ENCODE peak calls at places on chromosomes 6 and 20, in seven cellular contexts. One of them, this sample, is unnamed.

GRCh38 chr6:22877946-22878705 is 308.8 kb downstream of the HDGFL1 start:
- DNase-seq in dermis blood vessel endothelial cell: no peak
- DNase-seq in left cardiac atrium: no peak
- DNase-seq in NCI-H446: no peak
- DNase-seq in HT1080: no peak
- DNase-seq in GM12864: no peak
- DNase-seq in activated CD4-positive, alpha-beta T cell treated with anti-CD3 and anti-CD28 coated beads, Interleukin-2, amount 10 ng/mL, durations not matched to agents 7 days and 5 days: no peak
- DNase-seq in this sample: no peak

GRCh38 chr6:113651920-113652319 is 205.2 kb upstream of the MARCKS start:
- DNase-seq in left cardiac atrium: no peak
- DNase-seq in dermis blood vessel endothelial cell: no peak
- DNase-seq in HT1080: no peak
- DNase-seq in activated CD4-positive, alpha-beta T cell treated with anti-CD3 and anti-CD28 coated beads, Interleukin-2, amount 10 ng/mL, durations not matched to agents 7 days and 5 days: no peak
- DNase-seq in NCI-H446: no peak
- DNase-seq in GM12864: no peak
- DNase-seq in this sample: no peak

GRCh38 chr6:20013485-20013884 is 176.3 kb downstream of the ID4 start:
- DNase-seq in dermis blood vessel endothelial cell: no peak
- DNase-seq in GM12864: no peak
- DNase-seq in NCI-H446: no peak
- DNase-seq in left cardiac atrium: no peak
- DNase-seq in HT1080: no peak
- DNase-seq in activated CD4-positive, alpha-beta T cell treated with anti-CD3 and anti-CD28 coated beads, Interleukin-2, amount 10 ng/mL, durations not matched to agents 7 days and 5 days: no peak
- DNase-seq in this sample: no peak

GRCh38 chr6:21750479-21751018 is 157.0 kb downstream of the SOX4 start:
- DNase-seq in activated CD4-positive, alpha-beta T cell treated with anti-CD3 and anti-CD28 coated beads, Interleukin-2, amount 10 ng/mL, durations not matched to agents 7 days and 5 days: no peak
- DNase-seq in dermis blood vessel endothelial cell: no peak
- DNase-seq in left cardiac atrium: no peak
- DNase-seq in NCI-H446: no peak
- DNase-seq in GM12864: no peak
- DNase-seq in HT1080: no peak
- DNase-seq in this sample: no peak

GRCh38 chr6:5950448-5950847 is 56.3 kb downstream of the NRN1 start:
- DNase-seq in dermis blood vessel endothelial cell: peak; percentile 73
- DNase-seq in left cardiac atrium: no peak
- DNase-seq in HT1080: peak; percentile 65
- DNase-seq in NCI-H446: no peak
- DNase-seq in GM12864: no peak
- DNase-seq in activated CD4-positive, alpha-beta T cell treated with anti-CD3 and anti-CD28 coated beads, Interleukin-2, amount 10 ng/mL, durations not matched to agents 7 days and 5 days: peak; percentile 27
- DNase-seq in this sample: no peak

GRCh38 chr20:15079594-15080340 is 742.4 kb upstream of the FLRT3 start:
- DNase-seq in activated CD4-positive, alpha-beta T cell treated with anti-CD3 and anti-CD28 coated beads, Interleukin-2, amount 10 ng/mL, durations not matched to agents 7 days and 5 days: no peak
- DNase-seq in dermis blood vessel endothelial cell: no peak
- DNase-seq in HT1080: no peak
- DNase-seq in left cardiac atrium: no peak
- DNase-seq in NCI-H446: no peak
- DNase-seq in GM12864: no peak
- DNase-seq in this sample: no peak

GRCh38 chr6:158565122-158565429 is 5.2 kb downstream of the TMEM181 start:
- DNase-seq in HT1080: no peak
- DNase-seq in GM12864: no peak
- DNase-seq in dermis blood vessel endothelial cell: no peak
- DNase-seq in activated CD4-positive, alpha-beta T cell treated with anti-CD3 and anti-CD28 coated beads, Interleukin-2, amount 10 ng/mL, durations not matched to agents 7 days and 5 days: no peak
- DNase-seq in NCI-H446: no peak
- DNase-seq in left cardiac atrium: no peak
- DNase-seq in this sample: no peak

GRCh38 chr6:11042750-11043551 is 1.2 kb downstream of the ELOVL2 start:
- DNase-seq in dermis blood vessel endothelial cell: no peak
- DNase-seq in activated CD4-positive, alpha-beta T cell treated with anti-CD3 and anti-CD28 coated beads, Interleukin-2, amount 10 ng/mL, durations not matched to agents 7 days and 5 days: no peak
- DNase-seq in left cardiac atrium: no peak
- DNase-seq in NCI-H446: peak; percentile 32
- DNase-seq in HT1080: no peak
- DNase-seq in GM12864: no peak
- DNase-seq in this sample: no peak